ENCODE peak calls at places on chromosomes 3 and 15, in seven cellular contexts. One of them, this sample, is unnamed.
A peak's percentile ranks its signal among the peaks of the same experiment; 100 is the strongest.

GRCh38 chr3:195761503-195762248 is 40.9 kb downstream of the MUC20 start:
- DNase-seq in HFFc6: no peak
- DNase-seq in Peyer's patch: peak; percentile 46
- DNase-seq in epithelial cell of esophagus: no peak
- DNase-seq in A549: no peak
- DNase-seq in tibial nerve: no peak
- DNase-seq in heart left ventricle: no peak
- DNase-seq in this sample: peak; percentile 18

GRCh38 chr3:83226751-83227150 is 1465.3 kb upstream of the GBE1 start:
- DNase-seq in HFFc6: no peak
- DNase-seq in Peyer's patch: no peak
- DNase-seq in epithelial cell of esophagus: no peak
- DNase-seq in A549: no peak
- DNase-seq in tibial nerve: no peak
- DNase-seq in heart left ventricle: no peak
- DNase-seq in this sample: no peak

GRCh38 chr15:55789066-55789660 is 46.2 kb upstream of the PRTG start:
- DNase-seq in HFFc6: no peak
- DNase-seq in Peyer's patch: no peak
- DNase-seq in epithelial cell of esophagus: peak; percentile 6
- DNase-seq in A549: no peak
- DNase-seq in tibial nerve: peak; percentile 67
- DNase-seq in heart left ventricle: no peak
- DNase-seq in this sample: no peak

GRCh38 chr3:128503164-128503651 is 10.2 kb upstream of the GATA2 start:
- DNase-seq in HFFc6: no peak
- DNase-seq in Peyer's patch: no peak
- DNase-seq in epithelial cell of esophagus: peak; percentile 22
- DNase-seq in A549: no peak
- DNase-seq in tibial nerve: no peak
- DNase-seq in heart left ventricle: no peak
- DNase-seq in this sample: no peak

GRCh38 chr3:71462586-71462985 is 120.9 kb downstream of the FOXP1 start:
- DNase-seq in HFFc6: no peak
- DNase-seq in Peyer's patch: no peak
- DNase-seq in epithelial cell of esophagus: no peak
- DNase-seq in A549: no peak
- DNase-seq in tibial nerve: no peak
- DNase-seq in heart left ventricle: no peak
- DNase-seq in this sample: no peak

GRCh38 chr3:183492849-183493179 is 62.7 kb downstream of the KLHL6 start:
- DNase-seq in HFFc6: no peak
- DNase-seq in Peyer's patch: no peak
- DNase-seq in epithelial cell of esophagus: peak; percentile 98
- DNase-seq in A549: no peak
- DNase-seq in tibial nerve: no peak
- DNase-seq in heart left ventricle: no peak
- DNase-seq in this sample: no peak

GRCh38 chr3:73623996-73624362 is 762 bp downstream of the PDZRN3 start:
- DNase-seq in HFFc6: peak; percentile 67
- DNase-seq in Peyer's patch: peak; percentile 59
- DNase-seq in epithelial cell of esophagus: peak; percentile 68
- DNase-seq in A549: no peak
- DNase-seq in tibial nerve: no peak
- DNase-seq in heart left ventricle: peak; percentile 78
- DNase-seq in this sample: peak; percentile 28

GRCh38 chr3:177193706-177194268 is 3.5 kb downstream of the TBL1XR1 start:
- DNase-seq in HFFc6: no peak
- DNase-seq in Peyer's patch: no peak
- DNase-seq in epithelial cell of esophagus: no peak
- DNase-seq in A549: no peak
- DNase-seq in tibial nerve: no peak
- DNase-seq in heart left ventricle: no peak
- DNase-seq in this sample: no peak

GRCh38 chr3:113485161-113485609 is 29.8 kb downstream of the SPICE1 start:
- DNase-seq in HFFc6: no peak
- DNase-seq in Peyer's patch: no peak
- DNase-seq in epithelial cell of esophagus: peak; percentile 40
- DNase-seq in A549: no peak
- DNase-seq in tibial nerve: no peak
- DNase-seq in heart left ventricle: no peak
- DNase-seq in this sample: no peak

GRCh38 chr3:102400142-102400541 is 34.7 kb upstream of the ZPLD1 start:
- DNase-seq in HFFc6: peak; percentile 13
- DNase-seq in Peyer's patch: no peak
- DNase-seq in epithelial cell of esophagus: peak; percentile 6
- DNase-seq in A549: no peak
- DNase-seq in tibial nerve: no peak
- DNase-seq in heart left ventricle: no peak
- DNase-seq in this sample: no peak

GRCh38 chr3:78794431-78794830 is 973.4 kb downstream of the ROBO1 start:
- DNase-seq in HFFc6: no peak
- DNase-seq in Peyer's patch: no peak
- DNase-seq in epithelial cell of esophagus: peak; percentile 65
- DNase-seq in A549: no peak
- DNase-seq in tibial nerve: no peak
- DNase-seq in heart left ventricle: no peak
- DNase-seq in this sample: no peak

GRCh38 chr3:172546105-172546504 is 22.9 kb upstream of the TNFSF10 start:
- DNase-seq in HFFc6: no peak
- DNase-seq in Peyer's patch: no peak
- DNase-seq in epithelial cell of esophagus: peak; percentile 95
- DNase-seq in A549: no peak
- DNase-seq in tibial nerve: no peak
- DNase-seq in heart left ventricle: no peak
- DNase-seq in this sample: no peak

GRCh38 chr3:129028866-129029265 is 27.8 kb downstream of the EFCC1 start:
- DNase-seq in HFFc6: no peak
- DNase-seq in Peyer's patch: no peak
- DNase-seq in epithelial cell of esophagus: no peak
- DNase-seq in A549: no peak
- DNase-seq in tibial nerve: no peak
- DNase-seq in heart left ventricle: no peak
- DNase-seq in this sample: no peak

GRCh38 chr15:101193063-101193712 is 58.7 kb downstream of the CHSY1 start:
- DNase-seq in HFFc6: no peak
- DNase-seq in Peyer's patch: no peak
- DNase-seq in epithelial cell of esophagus: peak; percentile 47
- DNase-seq in A549: no peak
- DNase-seq in tibial nerve: no peak
- DNase-seq in heart left ventricle: peak; percentile 77
- DNase-seq in this sample: no peak

GRCh38 chr3:142977399-142977728 is 13.9 kb upstream of the PAQR9 start:
- DNase-seq in HFFc6: peak; percentile 39
- DNase-seq in Peyer's patch: no peak
- DNase-seq in epithelial cell of esophagus: no peak
- DNase-seq in A549: peak; percentile 77
- DNase-seq in tibial nerve: no peak
- DNase-seq in heart left ventricle: no peak
- DNase-seq in this sample: no peak

GRCh38 chr3:179731544-179731943 is 78.7 kb downstream of the USP13 start:
- DNase-seq in HFFc6: no peak
- DNase-seq in Peyer's patch: no peak
- DNase-seq in epithelial cell of esophagus: no peak
- DNase-seq in A549: no peak
- DNase-seq in tibial nerve: no peak
- DNase-seq in heart left ventricle: no peak
- DNase-seq in this sample: no peak

GRCh38 chr3:72887723-72888545 is at the start of gene GXYLT2:
- DNase-seq in HFFc6: peak; percentile 33
- DNase-seq in Peyer's patch: peak; percentile 55
- DNase-seq in epithelial cell of esophagus: peak; percentile 72
- DNase-seq in A549: peak; percentile 58
- DNase-seq in tibial nerve: peak; percentile 57
- DNase-seq in heart left ventricle: peak; percentile 80
- DNase-seq in this sample: peak; percentile 57

GRCh38 chr3:83968386-83968785 is 990.4 kb upstream of the CADM2 start:
- DNase-seq in HFFc6: no peak
- DNase-seq in Peyer's patch: no peak
- DNase-seq in epithelial cell of esophagus: no peak
- DNase-seq in A549: no peak
- DNase-seq in tibial nerve: no peak
- DNase-seq in heart left ventricle: no peak
- DNase-seq in this sample: no peak

GRCh38 chr3:128167973-128168674 is 14.8 kb downstream of the EEFSEC start:
- DNase-seq in HFFc6: peak; percentile 8
- DNase-seq in Peyer's patch: no peak
- DNase-seq in epithelial cell of esophagus: no peak
- DNase-seq in A549: no peak
- DNase-seq in tibial nerve: no peak
- DNase-seq in heart left ventricle: no peak
- DNase-seq in this sample: no peak

GRCh38 chr15:59662260-59662659 is 4.9 kb upstream of the GTF2A2 start:
- DNase-seq in HFFc6: peak; percentile 4
- DNase-seq in Peyer's patch: no peak
- DNase-seq in epithelial cell of esophagus: no peak
- DNase-seq in A549: no peak
- DNase-seq in tibial nerve: no peak
- DNase-seq in heart left ventricle: no peak
- DNase-seq in this sample: no peak

GRCh38 chr3:153970735-153971347 is 150.3 kb upstream of the ARHGEF26 start:
- DNase-seq in HFFc6: no peak
- DNase-seq in Peyer's patch: no peak
- DNase-seq in epithelial cell of esophagus: peak; percentile 41
- DNase-seq in A549: peak; percentile 4
- DNase-seq in tibial nerve: no peak
- DNase-seq in heart left ventricle: no peak
- DNase-seq in this sample: no peak

GRCh38 chr15:89814112-89814742 is 425 bp downstream of the ANPEP start:
- DNase-seq in HFFc6: no peak
- DNase-seq in Peyer's patch: peak; percentile 48
- DNase-seq in epithelial cell of esophagus: no peak
- DNase-seq in A549: no peak
- DNase-seq in tibial nerve: no peak
- DNase-seq in heart left ventricle: no peak
- DNase-seq in this sample: no peak

GRCh38 chr15:39919396-39919739 is 698 bp downstream of the GPR176 start:
- DNase-seq in HFFc6: no peak
- DNase-seq in Peyer's patch: no peak
- DNase-seq in epithelial cell of esophagus: no peak
- DNase-seq in A549: no peak
- DNase-seq in tibial nerve: no peak
- DNase-seq in heart left ventricle: no peak
- DNase-seq in this sample: no peak

GRCh38 chr15:64017082-64017588 is 29.1 kb downstream of the DAPK2 start:
- DNase-seq in HFFc6: peak; percentile 51
- DNase-seq in Peyer's patch: peak; percentile 72
- DNase-seq in epithelial cell of esophagus: peak; percentile 85
- DNase-seq in A549: peak; percentile 93
- DNase-seq in tibial nerve: no peak
- DNase-seq in heart left ventricle: no peak
- DNase-seq in this sample: no peak

GRCh38 chr15:80852676-80853075 is 73.5 kb downstream of the CEMIP start:
- DNase-seq in HFFc6: no peak
- DNase-seq in Peyer's patch: no peak
- DNase-seq in epithelial cell of esophagus: peak; percentile 84
- DNase-seq in A549: no peak
- DNase-seq in tibial nerve: no peak
- DNase-seq in heart left ventricle: no peak
- DNase-seq in this sample: no peak

GRCh38 chr3:128226794-128227399 is 73.6 kb downstream of the EEFSEC start:
- DNase-seq in HFFc6: peak; percentile 6
- DNase-seq in Peyer's patch: no peak
- DNase-seq in epithelial cell of esophagus: peak; percentile 32
- DNase-seq in A549: peak; percentile 51
- DNase-seq in tibial nerve: no peak
- DNase-seq in heart left ventricle: no peak
- DNase-seq in this sample: no peak

GRCh38 chr15:30904812-30905211 is 1.1 kb downstream of the FAN1 start:
- DNase-seq in HFFc6: no peak
- DNase-seq in Peyer's patch: no peak
- DNase-seq in epithelial cell of esophagus: no peak
- DNase-seq in A549: no peak
- DNase-seq in tibial nerve: no peak
- DNase-seq in heart left ventricle: no peak
- DNase-seq in this sample: no peak

GRCh38 chr15:82809308-82810060 is at the start of gene WHAMM:
- DNase-seq in HFFc6: peak; percentile 97
- DNase-seq in Peyer's patch: peak; percentile 98
- DNase-seq in epithelial cell of esophagus: peak; percentile 100
- DNase-seq in A549: peak; percentile 99
- DNase-seq in tibial nerve: peak; percentile 100
- DNase-seq in heart left ventricle: peak; percentile 98
- DNase-seq in this sample: peak; percentile 53
- TF ChIP-seq CTCF in HFFc6: peak; percentile 38
- TF ChIP-seq CTCF in Peyer's patch: no peak
- TF ChIP-seq CTCF in epithelial cell of esophagus: no peak
- TF ChIP-seq CTCF in A549: peak; percentile 56
- TF ChIP-seq CTCF in tibial nerve: peak; percentile 26
- TF ChIP-seq CTCF in heart left ventricle: peak; percentile 35
- TF ChIP-seq CTCF in this sample: peak; percentile 7

GRCh38 chr3:8450618-8451017 is 51.0 kb upstream of the LMCD1 start:
- DNase-seq in HFFc6: peak; percentile 43
- DNase-seq in Peyer's patch: no peak
- DNase-seq in epithelial cell of esophagus: no peak
- DNase-seq in A549: no peak
- DNase-seq in tibial nerve: no peak
- DNase-seq in heart left ventricle: no peak
- DNase-seq in this sample: no peak
- TF ChIP-seq CTCF in HFFc6: peak; percentile 48
- TF ChIP-seq CTCF in Peyer's patch: no peak
- TF ChIP-seq CTCF in epithelial cell of esophagus: no peak
- TF ChIP-seq CTCF in A549: no peak
- TF ChIP-seq CTCF in tibial nerve: no peak
- TF ChIP-seq CTCF in heart left ventricle: no peak
- TF ChIP-seq CTCF in this sample: no peak

DNA sequence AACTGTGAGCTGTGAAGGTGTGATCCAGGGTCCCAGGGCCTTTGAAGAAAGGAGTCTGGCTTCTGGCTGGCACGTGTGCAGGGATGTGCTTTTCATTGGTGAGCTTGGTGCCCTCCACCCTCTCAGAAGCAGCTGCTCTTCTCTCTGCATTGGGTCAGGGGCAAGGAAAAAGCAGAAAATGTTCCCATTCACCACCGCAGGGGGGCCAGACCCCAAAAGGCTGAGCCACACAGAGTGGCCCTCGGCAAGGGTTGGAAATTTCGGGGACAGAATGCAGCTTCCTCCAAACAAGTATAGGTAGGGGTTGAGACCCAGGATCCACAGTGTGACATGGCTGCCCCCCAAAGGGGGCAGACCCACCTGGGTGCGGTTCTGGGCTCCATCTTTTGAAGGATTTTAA is 2.5 kb downstream of the CSK start:
- DNase-seq in HFFc6: no peak
- DNase-seq in Peyer's patch: no peak
- DNase-seq in epithelial cell of esophagus: no peak
- DNase-seq in A549: no peak
- DNase-seq in tibial nerve: no peak
- DNase-seq in heart left ventricle: no peak
- DNase-seq in this sample: no peak
- TF ChIP-seq CTCF in HFFc6: no peak
- TF ChIP-seq CTCF in Peyer's patch: no peak
- TF ChIP-seq CTCF in epithelial cell of esophagus: no peak
- TF ChIP-seq CTCF in A549: no peak
- TF ChIP-seq CTCF in tibial nerve: no peak
- TF ChIP-seq CTCF in heart left ventricle: no peak
- TF ChIP-seq CTCF in this sample: no peak

DNA sequence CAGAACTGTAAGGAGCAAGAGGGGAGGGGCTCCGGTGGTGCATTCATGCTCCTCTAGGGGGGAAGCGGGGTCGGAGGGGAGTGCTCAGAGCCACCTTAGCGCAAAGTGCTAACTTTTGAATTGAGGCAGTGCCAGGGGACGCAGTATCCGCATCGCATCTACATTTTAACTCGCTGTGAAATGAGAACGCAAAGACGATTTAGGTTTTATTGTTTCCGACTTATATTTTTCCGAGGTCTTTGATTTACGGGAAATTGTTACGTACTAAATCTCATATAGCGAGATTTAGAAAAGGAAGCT is 212 bp downstream of the TCAIM start:
- DNase-seq in HFFc6: no peak
- DNase-seq in Peyer's patch: no peak
- DNase-seq in epithelial cell of esophagus: no peak
- DNase-seq in A549: no peak
- DNase-seq in tibial nerve: no peak
- DNase-seq in heart left ventricle: no peak
- DNase-seq in this sample: no peak
- TF ChIP-seq CTCF in HFFc6: no peak
- TF ChIP-seq CTCF in Peyer's patch: no peak
- TF ChIP-seq CTCF in epithelial cell of esophagus: no peak
- TF ChIP-seq CTCF in A549: no peak
- TF ChIP-seq CTCF in tibial nerve: peak; percentile 19
- TF ChIP-seq CTCF in heart left ventricle: no peak
- TF ChIP-seq CTCF in this sample: no peak